ENCODE peak calls at places on chromosomes 5 and 9, in seven cellular contexts. M, D, Z, V, N, A and T are unnamed samples.

GRCh38 chr5:73907164-73907563 is 281.2 kb downstream of the ARHGEF28 start:
- DNase-seq in M (no peak), D (no peak), Z (no peak), V (no peak), N (no peak), A (no peak), T (no peak)

GRCh38 chr5:132655821-132656773 is 1.9 kb upstream of the IL13 start:
- DNase-seq in M (no peak), D (peak), Z (no peak), V (no peak), N (no peak), A (peak), T (no peak)

GRCh38 chr5:65338606-65339151 is 143.0 kb downstream of the ADAMTS6 start:
- DNase-seq in M (no peak), D (no peak), Z (peak), V (no peak), N (no peak), A (no peak), T (peak)

GRCh38 chr9:115240676-115241075 is 122.7 kb upstream of the TNC start:
- DNase-seq in M (no peak), D (no peak), Z (no peak), V (no peak), N (no peak), A (no peak), T (no peak)

GRCh38 chr9:72271617-72272478 is 93.2 kb downstream of the ZFAND5 start:
- DNase-seq in M (no peak), D (peak), Z (peak), V (no peak), N (peak), A (peak), T (no peak)

GRCh38 chr5:151139646-151140045 is 17.9 kb downstream of the ANXA6 start:
- DNase-seq in M (no peak), D (no peak), Z (no peak), V (no peak), N (no peak), A (no peak), T (no peak)

GRCh38 chr9:135074354-135075233 is 12.9 kb upstream of the OLFM1 start:
- DNase-seq in M (no peak), D (no peak), Z (no peak), V (no peak), N (no peak), A (no peak), T (no peak)

GRCh38 chr5:128081111-128081865 is 2.3 kb upstream of the SLC12A2 start:
- DNase-seq in M (no peak), D (no peak), Z (no peak), V (no peak), N (no peak), A (peak), T (no peak)

GRCh38 chr9:98836206-98836605 is 28.7 kb downstream of the GALNT12 start:
- DNase-seq in M (no peak), D (no peak), Z (no peak), V (no peak), N (no peak), A (no peak), T (no peak)

GRCh38 chr9:137025120-137025966 is 2.7 kb downstream of the ABCA2 start:
- DNase-seq in M (no peak), D (no peak), Z (no peak), V (peak), N (peak), A (no peak), T (peak)

GRCh38 chr5:34866989-34867471 is 28.1 kb downstream of the TTC23L start:
- DNase-seq in M (peak), D (no peak), Z (no peak), V (no peak), N (no peak), A (no peak), T (no peak)
- H3K27ac ChIP-seq in M (no peak), D (no peak), Z (no peak), V (no peak), N (no peak), A (no peak), T (no peak)

DNA sequence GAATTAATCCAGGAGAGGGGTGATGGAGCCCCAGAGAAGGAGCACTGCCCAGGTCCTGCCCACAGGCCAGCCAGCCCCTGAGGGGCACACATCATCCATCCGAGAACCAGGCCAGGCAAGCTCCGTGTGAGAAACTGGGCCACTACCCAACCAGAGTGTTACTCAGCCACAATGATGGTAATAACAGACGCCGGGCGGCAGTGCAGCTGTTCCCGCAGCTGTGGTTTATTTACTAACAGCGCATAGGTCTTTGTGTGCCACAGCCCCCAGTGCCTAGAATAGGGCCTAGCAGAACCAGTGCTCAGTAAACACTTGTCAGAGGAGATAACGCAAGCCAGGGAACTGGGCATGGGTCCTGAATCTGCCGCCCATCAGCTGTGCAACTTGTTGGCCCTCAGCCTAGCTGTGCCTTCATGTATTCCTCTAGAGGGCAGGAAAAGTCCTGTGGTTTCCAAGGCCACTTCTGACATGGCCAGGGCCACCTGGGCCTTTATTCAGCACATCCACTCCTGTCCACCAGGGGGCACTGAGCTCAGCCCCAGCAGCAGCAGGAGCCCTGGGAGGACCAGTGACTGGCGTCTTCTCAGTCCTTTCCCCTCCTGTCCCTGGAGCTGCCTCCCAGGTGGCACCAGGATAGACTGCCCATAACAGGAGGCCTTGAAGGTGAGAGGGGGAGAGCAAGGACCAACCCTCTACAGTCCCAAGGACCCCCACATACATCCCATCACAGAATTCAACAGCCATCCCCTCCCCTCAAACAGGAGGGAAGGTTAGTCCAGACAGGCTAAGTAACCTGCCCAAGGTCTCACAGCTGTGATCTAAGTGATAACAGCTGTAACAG is 2.1 kb downstream of the MXD3 start:
- DNase-seq in M (peak), D (peak), Z (peak), V (peak), N (peak), A (peak), T (peak)
- H3K4me3 ChIP-seq in M (no peak), D (no peak), Z (no peak), V (no peak), N (no peak), A (no peak), T (no peak)

DNA sequence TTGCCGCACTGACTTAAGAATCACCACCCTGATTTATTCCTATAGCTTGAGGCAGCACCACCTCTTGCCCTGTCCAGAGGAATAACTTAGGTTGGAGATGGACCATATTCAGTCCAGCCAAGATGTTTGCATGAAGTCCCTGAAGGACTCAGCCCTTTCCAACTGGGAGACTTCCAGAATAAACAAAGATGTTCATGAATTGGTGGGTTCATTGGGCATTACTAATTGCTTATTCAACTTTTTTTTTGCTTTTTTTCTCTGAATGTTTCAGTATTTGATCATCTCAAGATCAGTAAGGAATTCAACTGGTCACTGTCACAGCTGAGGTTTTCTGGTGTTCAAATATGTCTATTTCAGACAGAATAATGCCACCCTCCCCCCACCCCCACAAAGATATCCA is 470.6 kb downstream of the CCDC171 start:
- DNase-seq in M (no peak), D (no peak), Z (peak), V (no peak), N (no peak), A (peak), T (no peak)
- H3K27ac ChIP-seq in M (no peak), D (no peak), Z (no peak), V (no peak), N (no peak), A (peak), T (no peak)

GRCh38 chr5:56402273-56403223 is 169.4 kb upstream of the ANKRD55 start:
- DNase-seq in M (no peak), D (peak), Z (no peak), V (no peak), N (no peak), A (no peak), T (no peak)

GRCh38 chr5:56406221-56406620 is 173.1 kb upstream of the ANKRD55 start:
- DNase-seq in M (no peak), D (no peak), Z (no peak), V (no peak), N (no peak), A (no peak), T (no peak)

GRCh38 chr5:56406838-56407237 is 173.7 kb upstream of the ANKRD55 start:
- DNase-seq in M (no peak), D (no peak), Z (peak), V (no peak), N (no peak), A (no peak), T (no peak)

GRCh38 chr5:56405536-56405935 is 172.4 kb upstream of the ANKRD55 start:
- DNase-seq in M (no peak), D (no peak), Z (no peak), V (no peak), N (no peak), A (no peak), T (no peak)

GRCh38 chr5:56405116-56405515 is 172.0 kb upstream of the ANKRD55 start:
- DNase-seq in M (no peak), D (no peak), Z (no peak), V (no peak), N (no peak), A (no peak), T (no peak)
- H3K4me3 ChIP-seq in M (no peak), D (no peak), Z (no peak), V (no peak), N (no peak), A (no peak), T (no peak)

DNA sequence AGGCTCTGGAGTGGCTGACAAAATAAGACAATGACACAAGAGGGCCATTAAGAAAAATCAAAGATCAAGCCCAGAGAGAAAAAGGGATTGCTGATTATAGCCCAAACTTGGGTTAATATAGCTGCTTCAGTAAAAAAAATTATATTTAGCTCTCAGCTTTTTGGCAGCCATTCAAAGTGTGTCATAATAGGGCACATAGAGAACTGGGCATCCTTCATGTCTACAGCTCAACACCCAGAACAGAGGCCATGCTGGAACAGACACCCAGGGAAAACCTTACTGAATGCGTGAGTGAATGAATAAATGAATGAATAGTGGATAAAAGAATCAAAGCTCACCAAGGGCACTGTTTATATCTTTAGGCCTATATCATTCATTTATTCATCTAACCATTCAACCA is 110.1 kb downstream of the SLIT3 start:
- DNase-seq in M (no peak), D (no peak), Z (no peak), V (no peak), N (no peak), A (peak), T (no peak)
- H3K27ac ChIP-seq in M (no peak), D (no peak), Z (no peak), V (no peak), N (no peak), A (no peak), T (no peak)

DNA sequence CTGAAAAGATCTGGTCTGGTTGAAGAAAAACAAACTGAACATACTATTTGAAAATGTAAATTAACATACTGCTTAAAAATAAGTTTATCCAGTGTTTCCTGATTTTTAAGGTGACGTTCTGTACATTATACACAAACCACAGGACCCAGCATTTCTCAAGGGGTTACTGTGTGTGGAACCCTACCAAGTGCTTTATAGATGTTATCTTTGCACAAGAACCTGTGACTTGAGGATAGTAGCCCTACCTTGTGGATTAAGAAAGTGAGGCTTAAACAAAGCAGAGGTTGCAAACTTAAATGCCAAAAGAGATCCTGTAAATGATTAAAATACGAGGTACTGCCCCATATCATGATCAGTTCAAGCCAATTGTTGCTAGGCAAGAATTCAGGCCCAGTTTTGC is 4.7 kb downstream of the KLF9 start:
- DNase-seq in M (no peak), D (no peak), Z (no peak), V (no peak), N (no peak), A (no peak), T (no peak)
- H3K4me3 ChIP-seq in M (peak), D (no peak), Z (peak), V (no peak), N (no peak), A (peak), T (peak)